ENCODE peak calls at places on chromosomes 2 and 18, in five cellular contexts. N is spleen, L is SK-N-SH, D is heart left ventricle, I is BJ. W is an unnamed sample. For H3K36me3, the result is how much of the 10 kb centered on the place peaks cover.

GRCh38 chr18:49863769-49864615 is 50.7 kb upstream of the ACAA2 start:
- DNase-seq in N (no peak), L (no peak), D (no peak), I (no peak), W (no peak)

GRCh38 chr2:181876614-181877063 is 14.9 kb upstream of the ITPRID2 start:
- DNase-seq in N (no peak), L (no peak), D (no peak), I (peak), W (peak)

GRCh38 chr2:222753251-222753824 is 81.9 kb downstream of the MOGAT1 start:
- DNase-seq in N (no peak), L (peak), D (no peak), I (no peak), W (no peak)

GRCh38 chr2:224122542-224122941 is 83.5 kb upstream of the SERPINE2 start:
- DNase-seq in N (no peak), L (no peak), D (no peak), I (no peak), W (no peak)

GRCh38 chr2:23696163-23697045 is 230.5 kb downstream of the ATAD2B start:
- DNase-seq in N (no peak), L (no peak), D (peak), I (no peak), W (no peak)

GRCh38 chr18:36580266-36580665 is 248.5 kb downstream of the TPGS2 start:
- DNase-seq in N (no peak), L (no peak), D (no peak), I (no peak), W (no peak)

GRCh38 chr18:67586101-67586500 is 69.6 kb upstream of the DSEL start:
- DNase-seq in N (no peak), L (no peak), D (no peak), I (no peak), W (no peak)

GRCh38 chr2:4278392-4278791 is 575.0 kb downstream of the DCDC2C start:
- DNase-seq in N (no peak), L (no peak), D (no peak), I (no peak), W (no peak)

GRCh38 chr18:63058521-63058920 is 261.0 kb downstream of the BCL2 start:
- DNase-seq in N (no peak), L (no peak), D (no peak), I (no peak), W (no peak)

GRCh38 chr2:32272279-32272678 is 5.4 kb upstream of the YIPF4 start:
- DNase-seq in N (no peak), L (no peak), D (no peak), I (no peak), W (no peak)

GRCh38 chr2:219733746-219734145 is 106.3 kb downstream of the SLC4A3 start:
- DNase-seq in N (no peak), L (no peak), D (no peak), I (no peak), W (no peak)

GRCh38 chr2:120499784-120500495 is 154.0 kb downstream of the INHBB start:
- DNase-seq in N (peak), L (no peak), D (peak), I (no peak), W (no peak)

GRCh38 chr2:233976690-233977294 is 59.6 kb downstream of the TRPM8 start:
- DNase-seq in N (no peak), L (peak), D (no peak), I (no peak), W (peak)

GRCh38 chr2:28390857-28391563 is 1.6 kb upstream of the FOSL2 start:
- DNase-seq in N (peak), L (peak), D (peak), I (no peak), W (no peak)

GRCh38 chr18:70693196-70693595 is 404.4 kb downstream of the SOCS6 start:
- DNase-seq in N (no peak), L (no peak), D (no peak), I (no peak), W (no peak)

GRCh38 chr18:21164746-21165145 is 53.1 kb upstream of the ROCK1 start:
- DNase-seq in N (no peak), L (no peak), D (no peak), I (no peak), W (no peak)

GRCh38 chr2:6080837-6081541 is 388.8 kb downstream of the SOX11 start:
- DNase-seq in N (no peak), L (peak), D (no peak), I (no peak), W (no peak)

DNA sequence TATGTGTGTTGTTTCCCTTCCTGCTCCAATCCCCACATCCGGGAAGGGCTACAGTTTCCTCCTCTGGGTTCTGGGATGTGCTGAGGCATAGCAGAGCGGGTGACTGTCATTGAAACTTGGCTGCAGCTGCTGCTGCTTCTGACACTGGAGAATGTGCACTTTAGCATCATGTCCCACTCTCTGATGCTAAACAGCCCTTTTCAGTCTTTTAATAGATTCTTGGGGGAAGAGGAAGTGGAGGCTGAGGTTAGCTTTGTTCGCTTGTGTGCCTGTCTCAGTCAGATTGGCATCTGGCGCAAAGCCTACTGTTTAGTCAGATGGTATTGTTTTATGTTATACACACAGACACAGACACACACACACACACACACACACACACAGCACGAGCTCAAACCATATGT is 136.5 kb upstream of the RND3 start:
- DNase-seq in N (no peak), L (peak), D (no peak), I (no peak), W (no peak)
- H3K4me3 ChIP-seq in N (no peak), L (no peak), D (no peak), I (no peak), W (no peak)

DNA sequence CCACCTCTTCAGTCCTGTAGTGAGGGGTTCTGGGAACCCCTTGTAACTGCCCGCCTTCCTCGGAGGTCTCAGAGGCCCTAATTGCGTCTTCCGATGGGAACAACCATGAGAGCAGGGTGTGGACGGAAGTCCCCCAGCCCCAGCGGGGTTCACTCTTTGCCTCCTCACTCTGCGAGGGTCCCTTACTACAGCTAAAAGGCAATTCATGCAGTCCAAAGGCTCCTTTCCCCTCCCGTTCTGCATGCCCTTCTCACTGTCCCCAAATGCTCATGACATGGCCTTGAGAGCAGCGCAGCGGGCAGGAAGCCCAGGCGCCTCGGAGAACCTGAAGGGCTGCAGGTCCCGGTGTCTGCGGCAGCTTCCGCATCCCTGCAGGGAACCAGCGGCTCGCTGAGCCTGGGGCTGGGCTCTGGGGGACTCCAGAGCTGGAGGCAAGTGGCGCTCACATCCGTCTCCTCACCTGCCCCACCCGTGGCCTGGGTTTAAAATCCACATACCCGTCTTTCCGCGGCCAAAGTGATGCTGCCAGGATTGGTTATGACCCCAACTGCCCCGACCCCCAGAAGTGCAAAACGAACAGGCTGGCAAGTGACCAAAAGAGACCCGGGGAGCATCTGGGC is 534 bp upstream of the CIDEA start:
- DNase-seq in N (peak), L (no peak), D (peak), I (no peak), W (no peak)
- TF ChIP-seq CTCF in N (no peak), L (no peak), D (no peak), I (no peak), W (no peak)

GRCh38 chr2:206783718-206784117 is 18.3 kb downstream of the FASTKD2 start:
- DNase-seq in N (no peak), L (peak), D (no peak), I (no peak), W (no peak)
- H3K36me3 ChIP-seq in N (half or more), L (half or more), D (under half), I (under half), W (under half)

GRCh38 chr18:79458917-79459803 is 63.4 kb downstream of the NFATC1 start:
- DNase-seq in N (no peak), L (no peak), D (no peak), I (no peak), W (no peak)

GRCh38 chr18:79456105-79456980 is 60.6 kb downstream of the NFATC1 start:
- DNase-seq in N (no peak), L (no peak), D (no peak), I (no peak), W (no peak)

GRCh38 chr18:79458131-79458838 is 62.6 kb downstream of the NFATC1 start:
- DNase-seq in N (no peak), L (no peak), D (no peak), I (peak), W (peak)

GRCh38 chr18:79457652-79458051 is 61.9 kb downstream of the NFATC1 start:
- DNase-seq in N (no peak), L (no peak), D (no peak), I (no peak), W (no peak)

GRCh38 chr18:79457239-79457638 is 61.5 kb downstream of the NFATC1 start:
- DNase-seq in N (no peak), L (no peak), D (no peak), I (no peak), W (no peak)
- H3K4me3 ChIP-seq in N (no peak), L (no peak), D (no peak), I (no peak), W (no peak)

DNA sequence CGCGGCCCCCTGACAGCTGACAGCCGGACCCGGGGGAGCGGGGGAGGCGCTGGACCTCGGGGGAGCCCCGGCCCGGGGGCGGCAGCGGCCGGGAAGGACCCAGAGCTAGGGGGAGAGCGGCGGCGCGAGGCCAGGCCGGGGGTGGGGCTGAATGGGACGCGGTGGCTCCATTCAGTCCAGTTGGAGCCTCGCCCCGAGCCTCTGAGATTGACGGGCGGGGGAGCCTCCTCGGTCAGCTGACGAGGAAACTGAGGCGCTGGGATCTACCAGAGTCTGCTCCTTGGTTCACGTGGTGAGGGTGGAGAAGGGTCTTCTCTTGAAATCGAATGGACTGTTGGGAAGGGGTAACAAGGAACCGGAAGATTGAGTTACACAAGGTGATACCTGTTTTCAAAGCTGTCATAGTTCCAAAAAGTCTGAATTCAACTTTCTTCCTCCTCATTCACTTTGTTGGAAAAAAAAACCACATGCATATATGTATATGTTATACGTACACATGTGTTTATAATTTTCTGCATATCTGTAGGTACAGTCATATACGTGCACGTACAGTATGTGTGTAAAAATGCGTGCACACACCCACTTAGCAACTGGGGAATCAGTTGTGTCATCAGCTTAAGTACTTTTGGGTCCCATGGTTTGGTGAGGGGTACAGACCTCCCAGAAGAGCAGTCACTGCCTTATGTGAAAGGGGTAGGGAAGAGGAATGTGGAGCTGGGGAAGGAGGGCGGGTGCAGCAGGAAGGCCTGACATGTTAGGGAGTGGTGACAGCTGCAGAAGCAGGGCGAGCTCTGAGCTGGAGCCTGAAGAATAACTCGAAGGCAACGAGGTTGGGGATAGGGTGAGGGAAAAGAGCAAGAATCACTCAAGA is 628 bp downstream of the PPP1R7 start:
- DNase-seq in N (no peak), L (no peak), D (no peak), I (no peak), W (no peak)
- TF ChIP-seq CTCF in N (no peak), L (no peak), D (no peak), I (no peak), W (no peak)

DNA sequence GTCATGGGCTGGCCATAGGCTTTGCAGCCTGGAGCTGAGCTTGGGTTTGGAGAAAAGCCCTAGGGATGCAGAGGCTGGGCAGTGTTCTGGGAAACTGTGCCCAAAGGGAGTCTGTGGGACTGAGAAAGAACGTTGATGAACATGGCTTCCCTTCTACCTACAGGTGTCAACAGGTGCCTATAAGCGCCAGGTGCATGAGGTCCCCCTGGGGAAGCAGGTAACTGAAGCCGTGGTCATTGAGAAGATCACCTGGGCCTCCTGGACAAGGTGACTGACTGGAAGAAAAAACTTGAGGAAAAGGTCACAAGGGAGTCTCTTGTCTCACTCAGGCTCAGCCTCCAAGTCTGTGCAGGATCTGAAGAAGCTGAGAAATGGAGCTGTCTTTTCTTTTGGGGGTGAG is 83.4 kb downstream of the RTN4 start:
- DNase-seq in N (no peak), L (no peak), D (no peak), I (no peak), W (no peak)
- H3K36me3 ChIP-seq in N (half or more), L (half or more), D (under half), I (under half), W (under half)

GRCh38 chr2:77005522-77005921 is 516.7 kb downstream of the LRRTM4 start:
- DNase-seq in N (no peak), L (no peak), D (no peak), I (no peak), W (peak)

GRCh38 chr2:77008925-77009706 is 513.1 kb downstream of the LRRTM4 start:
- DNase-seq in N (no peak), L (no peak), D (no peak), I (no peak), W (no peak)

GRCh38 chr2:77001895-77002294 is 520.3 kb downstream of the LRRTM4 start:
- DNase-seq in N (no peak), L (no peak), D (no peak), I (no peak), W (no peak)

GRCh38 chr2:77013457-77013856 is 508.7 kb downstream of the LRRTM4 start:
- DNase-seq in N (no peak), L (no peak), D (no peak), I (no peak), W (no peak)

GRCh38 chr2:77007668-77008067 is 514.5 kb downstream of the LRRTM4 start:
- DNase-seq in N (no peak), L (no peak), D (no peak), I (no peak), W (no peak)
- H3K4me3 ChIP-seq in N (no peak), L (no peak), D (no peak), I (no peak), W (no peak)